ENCODE peak calls at places on chromosome 4, in seven cellular contexts. C is gastrocnemius medialis; T is HCT116; X is NB4; G is stomach; Y is HFF-Myc; H is CD8-positive, alpha-beta T cell. K is an unnamed sample.

GRCh38 chr4:90689739-90690138 is 562.5 kb downstream of the CCSER1 start:
- DNase-seq in C (no peak), T (no peak), X (no peak), G (no peak), Y (no peak), H (no peak), K (no peak)

GRCh38 chr4:140223056-140223810 is 69.2 kb upstream of the MAML3 start:
- DNase-seq in C (no peak), T (peak), X (no peak), G (no peak), Y (no peak), H (no peak), K (no peak)

GRCh38 chr4:111475001-111475400 is 670.3 kb upstream of the FAM241A start:
- DNase-seq in C (no peak), T (peak), X (peak), G (no peak), Y (no peak), H (no peak), K (no peak)

GRCh38 chr4:53592128-53592527 is 842 bp upstream of the LNX1 start:
- DNase-seq in C (no peak), T (no peak), X (no peak), G (no peak), Y (no peak), H (no peak), K (no peak)

GRCh38 chr4:25347473-25347872 is 29.6 kb upstream of the ANAPC4 start:
- DNase-seq in C (no peak), T (no peak), X (no peak), G (no peak), Y (no peak), H (no peak), K (no peak)

GRCh38 chr4:102713096-102713495 is 47.7 kb downstream of the MANBA start:
- DNase-seq in C (no peak), T (no peak), X (no peak), G (no peak), Y (no peak), H (no peak), K (no peak)

GRCh38 chr4:1746919-1747602 is 25.7 kb downstream of the TACC3 start:
- DNase-seq in C (no peak), T (no peak), X (no peak), G (peak), Y (no peak), H (no peak), K (no peak)

GRCh38 chr4:54226399-54227260 is 2.5 kb upstream of the PDGFRA start:
- DNase-seq in C (peak), T (no peak), X (no peak), G (no peak), Y (peak), H (no peak), K (no peak)

GRCh38 chr4:153798901-153799707 is 10.2 kb upstream of the SFRP2 start:
- DNase-seq in C (no peak), T (no peak), X (no peak), G (no peak), Y (no peak), H (no peak), K (no peak)

GRCh38 chr4:57405359-57405758 is 295.2 kb upstream of the IGFBP7 start:
- DNase-seq in C (no peak), T (no peak), X (no peak), G (no peak), Y (no peak), H (no peak), K (peak)

GRCh38 chr4:10055871-10056270 is 34.6 kb upstream of the SLC2A9 start:
- DNase-seq in C (no peak), T (no peak), X (no peak), G (no peak), Y (no peak), H (no peak), K (no peak)

GRCh38 chr4:110124721-110125120 is 73.7 kb downstream of the ELOVL6 start:
- DNase-seq in C (no peak), T (no peak), X (no peak), G (no peak), Y (no peak), H (no peak), K (no peak)

GRCh38 chr4:158722291-158722916 is 792 bp downstream of the PPID start:
- DNase-seq in C (no peak), T (no peak), X (peak), G (no peak), Y (peak), H (no peak), K (no peak)

GRCh38 chr4:148056879-148057278 is 325.0 kb downstream of the ARHGAP10 start:
- DNase-seq in C (peak), T (peak), X (peak), G (peak), Y (peak), H (peak), K (no peak)

GRCh38 chr4:78569291-78569821 is 17.8 kb downstream of the ANXA3 start:
- DNase-seq in C (no peak), T (peak), X (no peak), G (no peak), Y (no peak), H (no peak), K (peak)

GRCh38 chr4:30801876-30802275 is 81.7 kb downstream of the PCDH7 start:
- DNase-seq in C (no peak), T (no peak), X (no peak), G (no peak), Y (no peak), H (no peak), K (no peak)

GRCh38 chr4:141912831-141913230 is 276.4 kb downstream of the IL15 start:
- DNase-seq in C (no peak), T (no peak), X (no peak), G (peak), Y (no peak), H (no peak), K (no peak)

GRCh38 chr4:122793811-122794210 is 32.8 kb upstream of the FGF2 start:
- DNase-seq in C (no peak), T (no peak), X (no peak), G (no peak), Y (no peak), H (no peak), K (no peak)

GRCh38 chr4:4985844-4986243 is 33.4 kb downstream of the CYTL1 start:
- DNase-seq in C (no peak), T (no peak), X (peak), G (no peak), Y (no peak), H (no peak), K (no peak)

GRCh38 chr4:26947318-26947717 is 86.7 kb downstream of the STIM2 start:
- DNase-seq in C (no peak), T (no peak), X (no peak), G (no peak), Y (no peak), H (no peak), K (no peak)

GRCh38 chr4:145804134-145804533 is 124.2 kb downstream of the C4orf51 start:
- DNase-seq in C (peak), T (no peak), X (no peak), G (no peak), Y (peak), H (no peak), K (peak)

GRCh38 chr4:177574446-177574845 is 132.2 kb upstream of the AGA start:
- DNase-seq in C (no peak), T (no peak), X (no peak), G (no peak), Y (no peak), H (no peak), K (no peak)

GRCh38 chr4:41977709-41978108 is 3.8 kb upstream of the DCAF4L1 start:
- DNase-seq in C (no peak), T (no peak), X (peak), G (no peak), Y (peak), H (no peak), K (no peak)

GRCh38 chr4:41969666-41970065 is 11.9 kb upstream of the DCAF4L1 start:
- DNase-seq in C (no peak), T (no peak), X (peak), G (no peak), Y (no peak), H (no peak), K (no peak)

GRCh38 chr4:41976775-41977516 is 4.6 kb upstream of the DCAF4L1 start:
- DNase-seq in C (no peak), T (no peak), X (no peak), G (no peak), Y (no peak), H (no peak), K (no peak)

GRCh38 chr4:41975341-41975740 is 6.2 kb upstream of the DCAF4L1 start:
- DNase-seq in C (no peak), T (no peak), X (no peak), G (no peak), Y (no peak), H (no peak), K (no peak)
- TF ChIP-seq CTCF in C (no peak), T (no peak), X (no peak), G (no peak), Y (no peak), H (no peak), K (no peak)

GRCh38 chr4:89684536-89684935 is 152.4 kb downstream of the SNCA start:
- DNase-seq in C (no peak), T (no peak), X (no peak), G (no peak), Y (no peak), H (no peak), K (no peak)
- H3K4me3 ChIP-seq in C (no peak), T (no peak), X (no peak), G (no peak), Y (no peak), H (no peak), K (no peak)

GRCh38 chr4:189917161-189917891 is 23.3 kb upstream of the FRG1 start:
- DNase-seq in C (no peak), T (no peak), X (no peak), G (no peak), Y (no peak), H (no peak), K (no peak)

GRCh38 chr4:189912170-189912569 is 28.5 kb upstream of the FRG1 start:
- DNase-seq in C (no peak), T (no peak), X (peak), G (no peak), Y (no peak), H (no peak), K (no peak)
- TF ChIP-seq CTCF in C (no peak), T (peak), X (peak), G (peak), Y (peak), H (peak), K (peak)

GRCh38 chr4:150510176-150510875 is 71.6 kb upstream of the MAB21L2 start:
- DNase-seq in C (no peak), T (peak), X (no peak), G (no peak), Y (peak), H (no peak), K (peak)
- H3K4me3 ChIP-seq in C (no peak), T (no peak), X (no peak), G (no peak), Y (no peak), H (no peak), K (peak)

GRCh38 chr4:143085224-143085623 is 99.5 kb upstream of the USP38 start:
- DNase-seq in C (no peak), T (no peak), X (peak), G (no peak), Y (no peak), H (no peak), K (no peak)
- TF ChIP-seq CTCF in C (no peak), T (peak), X (no peak), G (no peak), Y (no peak), H (no peak), K (no peak)

DNA sequence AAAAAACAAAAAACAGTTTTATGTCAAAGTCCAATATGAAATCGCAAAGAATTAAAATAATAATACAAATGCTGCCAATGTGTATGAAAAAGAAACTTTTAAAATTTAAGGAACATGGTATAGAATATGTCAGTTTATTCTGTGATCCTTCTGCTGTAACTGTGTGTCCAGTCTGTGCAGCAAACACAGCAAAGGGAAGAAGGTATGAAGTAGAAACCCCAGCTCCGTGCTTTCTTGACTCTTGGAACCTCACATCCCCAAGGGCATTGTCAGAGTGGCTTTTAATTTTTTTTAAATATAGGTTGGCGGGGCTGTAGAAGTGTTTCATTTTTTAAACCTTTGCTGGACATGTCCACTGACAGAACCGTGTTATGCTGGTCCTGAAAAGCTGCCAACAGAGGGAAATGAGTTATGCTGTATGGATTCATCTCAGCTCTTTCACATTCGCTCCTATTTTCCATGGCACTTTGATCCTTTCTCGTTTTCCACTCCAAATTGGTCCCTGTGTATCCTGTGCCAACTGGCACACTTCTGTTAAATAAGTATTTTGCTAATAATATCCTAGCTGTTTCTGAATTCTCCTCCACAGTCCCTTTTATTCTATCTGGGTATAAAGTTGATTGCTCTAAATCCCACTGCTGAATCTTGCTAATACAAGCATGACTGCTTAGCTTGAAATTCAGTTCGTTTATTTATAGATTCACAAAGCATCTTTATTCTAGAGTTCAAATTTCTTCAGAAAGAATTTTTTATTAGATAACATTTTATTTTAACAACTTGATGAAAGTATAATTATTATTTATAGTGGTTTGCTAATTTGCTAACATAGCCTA is 127.0 kb upstream of the DDIT4L start:
- DNase-seq in C (no peak), T (no peak), X (no peak), G (no peak), Y (no peak), H (no peak), K (no peak)
- H3K4me3 ChIP-seq in C (peak), T (no peak), X (no peak), G (no peak), Y (no peak), H (no peak), K (no peak)

GRCh38 chr4:152369903-152370296 is 166.0 kb downstream of the FBXW7 start:
- DNase-seq in C (no peak), T (no peak), X (no peak), G (no peak), Y (no peak), H (no peak), K (no peak)
- TF ChIP-seq CTCF in C (no peak), T (peak), X (no peak), G (no peak), Y (no peak), H (peak), K (no peak)

DNA sequence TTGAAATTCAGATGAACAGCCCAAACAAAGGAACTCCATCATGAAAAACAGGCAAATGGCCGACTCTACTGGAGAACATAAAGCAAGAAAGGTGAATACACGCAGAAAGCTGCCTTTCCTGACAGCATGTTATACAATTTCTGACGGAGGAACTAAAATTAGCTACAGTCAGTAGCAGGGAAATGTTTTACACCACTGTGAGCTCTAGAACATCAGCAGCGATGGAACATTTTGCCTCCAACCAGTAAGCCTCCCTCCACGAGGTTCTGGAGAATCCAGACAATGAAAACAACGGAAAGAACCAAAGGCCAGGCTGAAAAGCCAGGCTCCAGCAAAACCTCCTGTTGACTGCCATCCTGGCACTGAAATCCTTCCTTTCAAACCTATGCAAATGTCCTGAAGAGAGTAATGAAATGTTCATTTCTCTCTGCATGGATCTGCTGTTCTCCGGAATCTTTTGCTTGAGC is 78.9 kb downstream of the IRF2 start:
- DNase-seq in C (no peak), T (no peak), X (no peak), G (no peak), Y (no peak), H (no peak), K (no peak)
- H3K4me3 ChIP-seq in C (no peak), T (no peak), X (peak), G (no peak), Y (no peak), H (no peak), K (no peak)